ENCODE peak calls at places on chromosomes 7 and 10, in six cellular contexts. One of them, this sample, is unnamed.

GRCh38 chr10:15571570-15571969 is 148.2 kb downstream of the ITGA8 start:
- DNase-seq in HT-29: no peak
- DNase-seq in hippocampal formation: no peak
- DNase-seq in iris pigment epithelial cell: peak
- DNase-seq in amniotic stem cell: no peak
- DNase-seq in activated T-cell treated with anti-CD3 and anti-CD28 coated beads, Interleukin-2, amount 50 U/mL, for 4 hours: no peak
- DNase-seq in this sample: no peak

GRCh38 chr7:47940482-47941001 is 7.7 kb downstream of the PKD1L1 start:
- DNase-seq in hippocampal formation: no peak
- DNase-seq in amniotic stem cell: no peak
- DNase-seq in iris pigment epithelial cell: peak
- DNase-seq in HT-29: no peak
- DNase-seq in activated T-cell treated with anti-CD3 and anti-CD28 coated beads, Interleukin-2, amount 50 U/mL, for 4 hours: no peak
- DNase-seq in this sample: no peak

GRCh38 chr7:77393261-77393660 is 22.9 kb downstream of the GSAP start:
- DNase-seq in activated T-cell treated with anti-CD3 and anti-CD28 coated beads, Interleukin-2, amount 50 U/mL, for 4 hours: peak
- DNase-seq in iris pigment epithelial cell: peak
- DNase-seq in amniotic stem cell: no peak
- DNase-seq in HT-29: peak
- DNase-seq in hippocampal formation: no peak
- DNase-seq in this sample: peak

GRCh38 chr10:31112961-31113360 is 81.3 kb upstream of the ZNF438 start:
- DNase-seq in activated T-cell treated with anti-CD3 and anti-CD28 coated beads, Interleukin-2, amount 50 U/mL, for 4 hours: no peak
- DNase-seq in iris pigment epithelial cell: no peak
- DNase-seq in hippocampal formation: no peak
- DNase-seq in HT-29: no peak
- DNase-seq in amniotic stem cell: no peak
- DNase-seq in this sample: no peak

GRCh38 chr7:98227939-98228338 is 16.7 kb downstream of the BHLHA15 start:
- DNase-seq in activated T-cell treated with anti-CD3 and anti-CD28 coated beads, Interleukin-2, amount 50 U/mL, for 4 hours: no peak
- DNase-seq in hippocampal formation: no peak
- DNase-seq in HT-29: no peak
- DNase-seq in iris pigment epithelial cell: no peak
- DNase-seq in amniotic stem cell: no peak
- DNase-seq in this sample: no peak

GRCh38 chr10:130820880-130821482 is 490.5 kb downstream of the TCERG1L start:
- DNase-seq in amniotic stem cell: no peak
- DNase-seq in HT-29: no peak
- DNase-seq in activated T-cell treated with anti-CD3 and anti-CD28 coated beads, Interleukin-2, amount 50 U/mL, for 4 hours: no peak
- DNase-seq in iris pigment epithelial cell: no peak
- DNase-seq in hippocampal formation: no peak
- DNase-seq in this sample: peak

GRCh38 chr7:2655870-2656614 is 24.3 kb downstream of the TTYH3 start:
- DNase-seq in amniotic stem cell: no peak
- DNase-seq in activated T-cell treated with anti-CD3 and anti-CD28 coated beads, Interleukin-2, amount 50 U/mL, for 4 hours: no peak
- DNase-seq in HT-29: no peak
- DNase-seq in hippocampal formation: no peak
- DNase-seq in iris pigment epithelial cell: no peak
- DNase-seq in this sample: no peak

GRCh38 chr10:69994262-69994661 is 58.4 kb upstream of the MACROH2A2 start:
- DNase-seq in activated T-cell treated with anti-CD3 and anti-CD28 coated beads, Interleukin-2, amount 50 U/mL, for 4 hours: no peak
- DNase-seq in hippocampal formation: peak
- DNase-seq in iris pigment epithelial cell: peak
- DNase-seq in amniotic stem cell: no peak
- DNase-seq in HT-29: peak
- DNase-seq in this sample: peak

GRCh38 chr10:74223755-74224530 is 72.9 kb downstream of the ADK start:
- DNase-seq in hippocampal formation: no peak
- DNase-seq in amniotic stem cell: no peak
- DNase-seq in iris pigment epithelial cell: peak
- DNase-seq in HT-29: no peak
- DNase-seq in activated T-cell treated with anti-CD3 and anti-CD28 coated beads, Interleukin-2, amount 50 U/mL, for 4 hours: no peak
- DNase-seq in this sample: peak

GRCh38 chr7:39184387-39184786 is 206.7 kb downstream of the POU6F2 start:
- DNase-seq in iris pigment epithelial cell: no peak
- DNase-seq in amniotic stem cell: no peak
- DNase-seq in activated T-cell treated with anti-CD3 and anti-CD28 coated beads, Interleukin-2, amount 50 U/mL, for 4 hours: no peak
- DNase-seq in HT-29: peak
- DNase-seq in hippocampal formation: no peak
- DNase-seq in this sample: peak

GRCh38 chr7:80505900-80506500 is 5.9 kb downstream of the GNAT3 start:
- DNase-seq in activated T-cell treated with anti-CD3 and anti-CD28 coated beads, Interleukin-2, amount 50 U/mL, for 4 hours: no peak
- DNase-seq in iris pigment epithelial cell: no peak
- DNase-seq in amniotic stem cell: no peak
- DNase-seq in HT-29: no peak
- DNase-seq in hippocampal formation: no peak
- DNase-seq in this sample: no peak

GRCh38 chr7:72446131-72446530 is 34.0 kb upstream of the CALN1 start:
- DNase-seq in iris pigment epithelial cell: no peak
- DNase-seq in activated T-cell treated with anti-CD3 and anti-CD28 coated beads, Interleukin-2, amount 50 U/mL, for 4 hours: no peak
- DNase-seq in HT-29: no peak
- DNase-seq in hippocampal formation: no peak
- DNase-seq in amniotic stem cell: no peak
- DNase-seq in this sample: no peak

GRCh38 chr7:50393547-50394252 is 56.5 kb downstream of the FIGNL1 start:
- DNase-seq in iris pigment epithelial cell: no peak
- DNase-seq in hippocampal formation: no peak
- DNase-seq in activated T-cell treated with anti-CD3 and anti-CD28 coated beads, Interleukin-2, amount 50 U/mL, for 4 hours: peak
- DNase-seq in amniotic stem cell: no peak
- DNase-seq in HT-29: no peak
- DNase-seq in this sample: no peak

GRCh38 chr10:16566202-16566805 is 44.6 kb upstream of the C1QL3 start:
- DNase-seq in iris pigment epithelial cell: no peak
- DNase-seq in hippocampal formation: no peak
- DNase-seq in amniotic stem cell: no peak
- DNase-seq in activated T-cell treated with anti-CD3 and anti-CD28 coated beads, Interleukin-2, amount 50 U/mL, for 4 hours: no peak
- DNase-seq in HT-29: no peak
- DNase-seq in this sample: no peak

GRCh38 chr7:106774768-106775551 is 90.1 kb upstream of the PIK3CG start:
- DNase-seq in hippocampal formation: no peak
- DNase-seq in amniotic stem cell: no peak
- DNase-seq in activated T-cell treated with anti-CD3 and anti-CD28 coated beads, Interleukin-2, amount 50 U/mL, for 4 hours: peak
- DNase-seq in iris pigment epithelial cell: peak
- DNase-seq in HT-29: peak
- DNase-seq in this sample: peak

GRCh38 chr7:116674508-116675173 is 2.6 kb downstream of the MET start:
- DNase-seq in HT-29: peak
- DNase-seq in activated T-cell treated with anti-CD3 and anti-CD28 coated beads, Interleukin-2, amount 50 U/mL, for 4 hours: no peak
- DNase-seq in hippocampal formation: peak
- DNase-seq in iris pigment epithelial cell: peak
- DNase-seq in amniotic stem cell: no peak
- DNase-seq in this sample: no peak

GRCh38 chr7:33733865-33734650 is 171.3 kb upstream of the BMPER start:
- DNase-seq in hippocampal formation: no peak
- DNase-seq in activated T-cell treated with anti-CD3 and anti-CD28 coated beads, Interleukin-2, amount 50 U/mL, for 4 hours: no peak
- DNase-seq in amniotic stem cell: no peak
- DNase-seq in HT-29: peak
- DNase-seq in iris pigment epithelial cell: no peak
- DNase-seq in this sample: no peak

GRCh38 chr10:73480158-73480557 is 15.7 kb downstream of the PPP3CB start:
- DNase-seq in activated T-cell treated with anti-CD3 and anti-CD28 coated beads, Interleukin-2, amount 50 U/mL, for 4 hours: no peak
- DNase-seq in HT-29: no peak
- DNase-seq in hippocampal formation: no peak
- DNase-seq in iris pigment epithelial cell: peak
- DNase-seq in amniotic stem cell: peak
- DNase-seq in this sample: no peak

GRCh38 chr10:132722980-132723970 is 62.7 kb downstream of the NKX6-2 start:
- DNase-seq in iris pigment epithelial cell: peak
- DNase-seq in hippocampal formation: no peak
- DNase-seq in HT-29: no peak
- DNase-seq in activated T-cell treated with anti-CD3 and anti-CD28 coated beads, Interleukin-2, amount 50 U/mL, for 4 hours: no peak
- DNase-seq in amniotic stem cell: no peak
- DNase-seq in this sample: no peak